ENCODE peak calls at places on chromosome 1, in ten cellular contexts. H, N, R, Z, J, F, V, D, G and B are unnamed samples. For H3K4me1 and H3K36me3, the result is how much of the 10 kb centered on the place peaks cover.

GRCh38 chr1:89547563-89548485 is 23.2 kb downstream of the LRRC8B start:
- DNase-seq in G (peak), V (no peak), D (no peak), Z (no peak), F (no peak), J (peak), N (no peak), R (peak), H (peak), B (peak)

GRCh38 chr1:35350872-35351271 is 82.4 kb downstream of the ZMYM4 start:
- DNase-seq in R (no peak), J (no peak), Z (no peak), F (no peak), N (no peak), G (no peak), V (no peak), D (no peak), H (no peak), B (no peak)

GRCh38 chr1:84347547-84348239 is 46.2 kb downstream of the SAMD13 start:
- DNase-seq in G (peak), N (no peak), F (no peak), R (no peak), J (no peak), Z (no peak), H (no peak), V (no peak), D (no peak), B (no peak)

GRCh38 chr1:106439475-106439874 is 617.0 kb upstream of the PRMT6 start:
- DNase-seq in D (no peak), N (no peak), F (no peak), H (no peak), J (no peak), R (no peak), Z (no peak), V (no peak), G (no peak), B (no peak)

GRCh38 chr1:226656601-226657277 is 82.3 kb downstream of the ITPKB start:
- DNase-seq in F (no peak), N (no peak), H (no peak), R (peak), G (peak), D (peak), Z (peak), V (peak), J (peak), B (no peak)

GRCh38 chr1:76254165-76255043 is 179.9 kb downstream of the ST6GALNAC3 start:
- DNase-seq in J (no peak), F (no peak), V (no peak), D (no peak), H (no peak), N (no peak), R (no peak), Z (no peak), G (no peak), B (no peak)

GRCh38 chr1:109760581-109761226 is 3.0 kb downstream of the EPS8L3 start:
- DNase-seq in H (no peak), R (no peak), J (no peak), G (no peak), D (no peak), N (no peak), V (no peak), F (peak), Z (peak), B (peak)

GRCh38 chr1:61967750-61968149 is 225.5 kb downstream of the PATJ start:
- DNase-seq in G (peak), J (no peak), R (no peak), N (no peak), Z (no peak), D (no peak), F (no peak), V (no peak), H (no peak), B (no peak)

GRCh38 chr1:80050523-80050922 is 1044.0 kb upstream of the ADGRL4 start:
- DNase-seq in G (no peak), Z (peak), H (no peak), D (no peak), R (no peak), F (no peak), V (no peak), J (no peak), N (no peak), B (no peak)

GRCh38 chr1:155080250-155081228 is 1.9 kb downstream of the EFNA3 start:
- DNase-seq in R (no peak), H (no peak), D (peak), V (peak), Z (peak), J (no peak), N (peak), G (no peak), F (no peak), B (no peak)

GRCh38 chr1:2230781-2231666 is 2.9 kb downstream of the SKI start:
- DNase-seq in V (peak), H (no peak), R (peak), G (no peak), Z (peak), N (no peak), D (no peak), J (no peak), F (peak), B (peak)

GRCh38 chr1:11857164-11857853 is 1.4 kb downstream of the NPPB start:
- DNase-seq in J (no peak), Z (no peak), N (no peak), H (no peak), D (peak), G (no peak), F (no peak), V (no peak), R (no peak), B (no peak)

GRCh38 chr1:1304331-1305299 is 3.1 kb downstream of the ACAP3 start:
- DNase-seq in R (peak), G (peak), N (peak), J (peak), H (peak), Z (no peak), F (peak), V (peak), D (no peak), B (peak)

GRCh38 chr1:245156736-245157505 is 2.1 kb downstream of the KIF26B start:
- DNase-seq in F (no peak), J (no peak), V (peak), G (peak), Z (no peak), R (peak), H (peak), D (no peak), N (no peak), B (no peak)

GRCh38 chr1:91589438-91589837 is 88.8 kb downstream of the CDC7 start:
- DNase-seq in H (no peak), R (no peak), N (no peak), D (no peak), V (no peak), F (no peak), G (no peak), Z (no peak), J (no peak), B (no peak)

GRCh38 chr1:236287757-236288619 is 6.2 kb upstream of the ERO1B start:
- DNase-seq in V (no peak), H (no peak), R (no peak), D (no peak), Z (no peak), N (no peak), G (no peak), J (no peak), F (no peak), B (no peak)

GRCh38 chr1:213303286-213303685 is 252.2 kb downstream of the RPS6KC1 start:
- DNase-seq in H (no peak), F (no peak), Z (no peak), G (peak), V (no peak), D (no peak), J (no peak), N (no peak), R (no peak), B (no peak)

GRCh38 chr1:150808134-150808533 is at the start of gene CTSK:
- DNase-seq in V (no peak), F (no peak), G (no peak), Z (no peak), H (no peak), R (no peak), N (no peak), J (no peak), D (no peak), B (no peak)

GRCh38 chr1:62448221-62448933 is 11.5 kb downstream of the USP1 start:
- DNase-seq in G (no peak), R (no peak), Z (no peak), F (no peak), H (no peak), N (no peak), J (no peak), V (no peak), D (no peak), B (no peak)

GRCh38 chr1:206808615-206809014 is 36.3 kb upstream of the IL10 start:
- DNase-seq in J (no peak), F (no peak), G (peak), V (peak), R (no peak), D (peak), H (peak), N (no peak), Z (no peak), B (peak)

GRCh38 chr1:160256396-160257046 is 5.8 kb downstream of the DCAF8 start:
- DNase-seq in J (no peak), G (peak), Z (no peak), D (no peak), V (no peak), H (no peak), R (peak), N (no peak), F (no peak), B (no peak)

GRCh38 chr1:3011631-3012510 is 9.4 kb upstream of the ACTRT2 start:
- DNase-seq in H (no peak), V (no peak), R (no peak), Z (peak), F (peak), D (no peak), N (no peak), J (no peak), G (no peak), B (no peak)

GRCh38 chr1:203556047-203556851 is 62.3 kb downstream of the OPTC start:
- DNase-seq in H (no peak), G (peak), D (no peak), Z (no peak), J (peak), F (no peak), R (no peak), V (no peak), N (peak), B (peak)

GRCh38 chr1:117231748-117232373 is 21.1 kb upstream of the VTCN1 start:
- DNase-seq in D (no peak), V (no peak), Z (no peak), J (no peak), N (no peak), F (peak), R (no peak), G (no peak), H (no peak), B (peak)

GRCh38 chr1:61187380-61188086 is 105.2 kb downstream of the NFIA start:
- DNase-seq in V (no peak), J (no peak), F (no peak), R (no peak), D (no peak), Z (no peak), H (no peak), N (no peak), G (no peak), B (no peak)

GRCh38 chr1:224433041-224433670 is 1.4 kb downstream of the WDR26 start:
- DNase-seq in R (peak), N (no peak), D (peak), H (no peak), G (no peak), V (peak), F (peak), Z (peak), J (no peak), B (peak)

GRCh38 chr1:236850580-236850979 is 55.5 kb downstream of the MTR start:
- DNase-seq in Z (no peak), R (no peak), J (no peak), H (no peak), V (no peak), G (no peak), F (no peak), D (no peak), N (no peak), B (no peak)

GRCh38 chr1:17952506-17952905 is 155.1 kb upstream of the IGSF21 start:
- DNase-seq in V (no peak), J (no peak), N (no peak), G (no peak), R (no peak), D (no peak), H (no peak), F (no peak), Z (no peak), B (no peak)

GRCh38 chr1:156095906-156096508 is 13.7 kb upstream of the MEX3A start:
- DNase-seq in G (no peak), H (no peak), F (no peak), N (no peak), R (peak), Z (no peak), D (no peak), J (no peak), V (no peak), B (no peak)

GRCh38 chr1:15543589-15544568 is 17.2 kb downstream of the DNAJC16 start:
- DNase-seq in R (no peak), N (no peak), Z (no peak), H (no peak), V (no peak), D (no peak), J (no peak), G (peak), F (no peak), B (no peak)

GRCh38 chr1:66339944-66340343 is 194.0 kb upstream of the SGIP1 start:
- DNase-seq in H (no peak), F (no peak), J (no peak), N (no peak), Z (no peak), V (no peak), G (no peak), D (peak), R (no peak), B (no peak)

GRCh38 chr1:2382621-2383361 is 8.6 kb downstream of the MORN1 start:
- DNase-seq in J (no peak), Z (peak), D (peak), V (no peak), F (peak), H (peak), G (no peak), R (peak), N (peak), B (no peak)

GRCh38 chr1:183915634-183916510 is 111.0 kb downstream of the RGL1 start:
- DNase-seq in V (peak), F (no peak), H (peak), D (peak), N (no peak), Z (no peak), G (peak), J (peak), R (peak), B (peak)

GRCh38 chr1:58922302-58923089 is 138.6 kb upstream of the JUN start:
- DNase-seq in F (peak), R (peak), Z (no peak), H (no peak), J (peak), V (peak), N (peak), D (no peak), G (peak), B (peak)

GRCh38 chr1:159009704-159010361 is at the start of gene IFI16:
- DNase-seq in G (peak), D (peak), Z (no peak), V (peak), J (no peak), N (no peak), R (peak), F (no peak), H (no peak), B (peak)

GRCh38 chr1:196418772-196419171 is 189.5 kb downstream of the KCNT2 start:
- DNase-seq in F (no peak), N (no peak), J (no peak), G (no peak), Z (no peak), H (no peak), V (no peak), D (no peak), R (no peak), B (no peak)

GRCh38 chr1:14791611-14792010 is 193.1 kb downstream of the KAZN start:
- DNase-seq in D (no peak), G (no peak), R (no peak), N (no peak), F (no peak), V (no peak), H (peak), J (no peak), Z (peak), B (no peak)

GRCh38 chr1:81758213-81758612 is 42.5 kb upstream of the ADGRL2 start:
- DNase-seq in F (no peak), D (no peak), V (no peak), J (no peak), N (no peak), R (no peak), Z (no peak), H (no peak), G (no peak), B (no peak)

GRCh38 chr1:39450956-39451601 is 40.4 kb upstream of the BMP8A start:
- DNase-seq in Z (no peak), D (no peak), F (no peak), J (no peak), V (no peak), H (peak), N (no peak), G (peak), R (no peak), B (peak)

DNA sequence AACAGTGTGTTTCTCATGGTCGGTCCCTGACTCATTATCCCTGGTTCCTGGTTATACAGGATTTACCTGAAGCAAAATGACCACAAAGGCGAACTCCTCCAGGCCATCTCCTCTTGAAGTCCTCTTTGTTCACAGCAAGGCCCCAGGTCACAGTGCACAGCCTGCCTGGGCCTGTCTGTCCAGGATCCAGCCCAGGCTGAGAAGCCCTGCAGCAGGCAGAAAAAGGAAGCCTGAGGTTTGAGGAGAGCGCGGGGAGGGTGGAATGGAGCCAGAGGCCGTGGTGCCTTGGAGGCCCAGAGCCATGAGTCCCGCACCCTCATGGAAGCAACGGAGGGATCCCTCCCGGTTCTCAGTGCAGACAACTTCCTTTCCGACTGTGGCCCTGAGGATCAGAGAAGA is 136.8 kb upstream of the IRF2BP2 start:
- DNase-seq in R (peak), J (no peak), F (no peak), H (no peak), D (no peak), N (no peak), V (no peak), Z (no peak), G (no peak), B (no peak)
- H3K4me1 ChIP-seq in R (under half), J (under half), F (under half), H (half or more), D (under half), N (under half), V (under half), Z (under half), G (under half), B (under half)

GRCh38 chr1:153933420-153933819 is 10.6 kb upstream of the GATAD2B start:
- DNase-seq in D (no peak), H (no peak), V (no peak), Z (peak), G (no peak), N (no peak), R (no peak), F (no peak), J (no peak), B (no peak)
- H3K36me3 ChIP-seq in D (half or more), H (under half), V (under half), Z (half or more), G (half or more), N (half or more), R (under half), F (half or more), J (half or more), B (under half)

GRCh38 chr1:162020145-162020544 is 3.5 kb downstream of the OLFML2B start:
- DNase-seq in D (no peak), Z (no peak), G (no peak), N (no peak), R (no peak), J (no peak), V (no peak), F (no peak), H (no peak), B (no peak)

GRCh38 chr1:162019006-162019405 is 4.7 kb downstream of the OLFML2B start:
- DNase-seq in N (no peak), V (peak), Z (no peak), D (no peak), G (peak), R (peak), J (no peak), F (no peak), H (no peak), B (no peak)

GRCh38 chr1:162018418-162018817 is 5.3 kb downstream of the OLFML2B start:
- DNase-seq in J (no peak), R (no peak), N (peak), Z (no peak), F (no peak), H (no peak), G (no peak), V (no peak), D (no peak), B (no peak)

GRCh38 chr1:162021124-162021523 is 2.5 kb downstream of the OLFML2B start:
- DNase-seq in F (no peak), D (no peak), H (no peak), N (no peak), V (no peak), J (no peak), Z (no peak), G (no peak), R (no peak), B (no peak)

GRCh38 chr1:162019436-162019835 is 4.2 kb downstream of the OLFML2B start:
- DNase-seq in J (no peak), D (no peak), F (no peak), R (no peak), G (no peak), Z (no peak), V (no peak), H (no peak), N (no peak), B (no peak)
- H3K4me1 ChIP-seq in J (under half), D (under half), F (under half), R (under half), G (under half), Z (under half), V (under half), H (under half), N (under half), B (under half)

DNA sequence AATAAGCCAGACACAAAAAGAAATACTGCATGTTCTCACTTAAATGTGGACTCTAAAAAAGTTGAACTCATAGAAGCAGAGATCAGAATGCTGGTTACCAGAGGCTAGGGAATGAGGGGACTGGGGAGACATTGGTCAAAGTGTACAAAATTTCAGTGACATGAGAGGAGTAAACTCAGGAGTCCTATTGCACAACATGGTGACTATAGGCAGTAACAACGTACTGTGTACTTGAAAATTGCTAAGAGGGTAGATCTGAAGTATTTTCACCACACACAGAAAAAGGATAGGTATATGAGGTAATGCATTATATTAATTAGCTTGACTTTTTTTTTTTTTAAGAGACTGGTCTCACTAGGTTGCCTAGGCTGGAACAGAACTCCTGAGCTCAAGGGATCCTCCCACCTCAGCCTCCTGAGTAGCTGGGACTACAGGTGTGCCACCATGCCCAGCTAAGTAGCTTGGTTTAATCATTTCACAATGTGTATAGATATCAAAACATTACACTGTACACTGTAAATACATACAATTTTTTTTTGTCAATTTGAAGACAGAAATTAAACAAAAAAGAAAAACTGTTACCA is 7.4 kb downstream of the ZNF496 start:
- DNase-seq in D (no peak), H (peak), F (no peak), J (no peak), V (no peak), Z (peak), G (no peak), N (no peak), R (no peak), B (no peak)
- H3K36me3 ChIP-seq in D (half or more), H (half or more), F (half or more), J (half or more), V (under half), Z (half or more), G (under half), N (half or more), R (under half), B (under half)